ENCODE peak calls at places on chromosomes 1 and 21, in six cellular contexts. F, N, X, J, M and T are unnamed samples. For H3K4me1, the result is how much of the 10 kb centered on the place peaks cover.

GRCh38 chr1:25661043-25661807 is 44.6 kb downstream of the MAN1C1 start:
- DNase-seq in F (no peak), N (no peak), X (no peak), J (no peak), M (no peak), T (no peak)

GRCh38 chr1:214224605-214225354 is 56.2 kb upstream of the SMYD2 start:
- DNase-seq in F (peak), N (no peak), X (no peak), J (no peak), M (no peak), T (peak)

GRCh38 chr1:46202975-46203737 is at the start of gene LURAP1:
- DNase-seq in F (peak), N (peak), X (no peak), J (peak), M (peak), T (peak)

GRCh38 chr21:29265690-29266479 is 32.8 kb upstream of the BACH1 start:
- DNase-seq in F (no peak), N (no peak), X (no peak), J (no peak), M (no peak), T (no peak)

GRCh38 chr1:46616277-46617107 is at the start of gene MOB3C:
- DNase-seq in F (peak), N (peak), X (peak), J (peak), M (peak), T (peak)

GRCh38 chr1:75845576-75845975 is 48.9 kb downstream of the MSH4 start:
- DNase-seq in F (no peak), N (no peak), X (no peak), J (no peak), M (no peak), T (no peak)

GRCh38 chr1:185681034-185681633 is 53.1 kb upstream of the HMCN1 start:
- DNase-seq in F (peak), N (no peak), X (no peak), J (no peak), M (peak), T (no peak)

GRCh38 chr1:12518956-12519707 is 98.9 kb downstream of the DHRS3 start:
- DNase-seq in F (peak), N (no peak), X (no peak), J (no peak), M (peak), T (peak)

GRCh38 chr21:14675774-14676530 is 129.8 kb upstream of the SAMSN1 start:
- DNase-seq in F (no peak), N (no peak), X (no peak), J (no peak), M (no peak), T (no peak)

GRCh38 chr1:221396526-221396925 is 345.4 kb downstream of the DUSP10 start:
- DNase-seq in F (no peak), N (no peak), X (no peak), J (no peak), M (no peak), T (no peak)

GRCh38 chr1:22534951-22535350 is 28.3 kb upstream of the EPHA8 start:
- DNase-seq in F (no peak), N (no peak), X (no peak), J (peak), M (no peak), T (no peak)

GRCh38 chr21:26769613-26770188 is 75.5 kb downstream of the ADAMTS1 start:
- DNase-seq in F (peak), N (no peak), X (no peak), J (no peak), M (peak), T (no peak)

GRCh38 chr1:111988743-111989453 is 570 bp downstream of the KCND3 start:
- DNase-seq in F (no peak), N (no peak), X (no peak), J (no peak), M (no peak), T (peak)

GRCh38 chr1:64898107-64898861 is 68.1 kb downstream of the JAK1 start:
- DNase-seq in F (peak), N (no peak), X (peak), J (peak), M (peak), T (peak)

GRCh38 chr1:174051956-174052355 is 29.8 kb upstream of the RC3H1 start:
- DNase-seq in F (no peak), N (no peak), X (no peak), J (no peak), M (peak), T (peak)

GRCh38 chr1:207941664-207942063 is 30.7 kb upstream of the CD34 start:
- DNase-seq in F (no peak), N (no peak), X (peak), J (no peak), M (peak), T (peak)

GRCh38 chr1:46747683-46748288 is 28.9 kb upstream of the EFCAB14 start:
- DNase-seq in F (peak), N (no peak), X (no peak), J (no peak), M (peak), T (no peak)

GRCh38 chr1:228737613-228738012 is 2.3 kb downstream of the RHOU start:
- DNase-seq in F (no peak), N (no peak), X (no peak), J (no peak), M (no peak), T (no peak)

GRCh38 chr21:34545079-34545884 is 33.3 kb upstream of the KCNE1 start:
- DNase-seq in F (peak), N (no peak), X (peak), J (no peak), M (peak), T (no peak)

GRCh38 chr1:168365719-168366474 is 85.2 kb downstream of the TBX19 start:
- DNase-seq in F (peak), N (no peak), X (no peak), J (no peak), M (no peak), T (no peak)

GRCh38 chr1:111690306-111690617 is 48.9 kb downstream of the INKA2 start:
- DNase-seq in F (peak), N (no peak), X (peak), J (no peak), M (peak), T (no peak)

GRCh38 chr1:15941044-15941840 is 34.7 kb downstream of the ZBTB17 start:
- DNase-seq in F (no peak), N (no peak), X (no peak), J (no peak), M (no peak), T (no peak)

GRCh38 chr21:28311776-28312175 is 680.9 kb downstream of the LTN1 start:
- DNase-seq in F (no peak), N (no peak), X (no peak), J (no peak), M (no peak), T (no peak)

GRCh38 chr1:85128296-85128695 is 72.5 kb downstream of the SYDE2 start:
- DNase-seq in F (no peak), N (no peak), X (no peak), J (no peak), M (no peak), T (no peak)

GRCh38 chr1:2180297-2181245 is 14.0 kb downstream of the FAAP20 start:
- DNase-seq in F (no peak), N (no peak), X (no peak), J (no peak), M (no peak), T (no peak)

GRCh38 chr1:21956720-21957552 is 19.8 kb upstream of the HSPG2 start:
- DNase-seq in F (peak), N (no peak), X (peak), J (peak), M (no peak), T (no peak)

GRCh38 chr21:45253180-45253579 is 34.5 kb downstream of the POFUT2 start:
- DNase-seq in F (no peak), N (peak), X (no peak), J (no peak), M (no peak), T (peak)

GRCh38 chr1:95635820-95636219 is 401.8 kb downstream of the RWDD3 start:
- DNase-seq in F (no peak), N (no peak), X (no peak), J (no peak), M (no peak), T (no peak)

GRCh38 chr1:203465943-203466342 is 9.7 kb upstream of the PRELP start:
- DNase-seq in F (peak), N (no peak), X (peak), J (no peak), M (peak), T (peak)

GRCh38 chr1:159171688-159172501 is 480 bp downstream of the CADM3 start:
- DNase-seq in F (peak), N (peak), X (no peak), J (no peak), M (no peak), T (peak)

GRCh38 chr1:55051621-55052020 is 12.3 kb downstream of the PCSK9 start:
- DNase-seq in F (no peak), N (no peak), X (no peak), J (peak), M (no peak), T (no peak)

GRCh38 chr1:93453911-93454310 is 6.0 kb downstream of the FNBP1L start:
- DNase-seq in F (no peak), N (no peak), X (no peak), J (no peak), M (no peak), T (no peak)

GRCh38 chr21:34700605-34701004 is 31.8 kb downstream of the CLIC6 start:
- DNase-seq in F (no peak), N (no peak), X (no peak), J (no peak), M (no peak), T (no peak)

GRCh38 chr1:19426294-19427086 is 58.8 kb downstream of the CAPZB start:
- DNase-seq in F (no peak), N (no peak), X (no peak), J (no peak), M (no peak), T (no peak)
- H3K27ac ChIP-seq in F (no peak), N (peak), X (peak), J (peak), M (peak), T (peak)

GRCh38 chr1:202046227-202046626 is 35.8 kb downstream of the ELF3 start:
- DNase-seq in F (no peak), N (no peak), X (peak), J (peak), M (no peak), T (no peak)

GRCh38 chr1:202049129-202049528 is 38.7 kb downstream of the ELF3 start:
- DNase-seq in F (peak), N (no peak), X (peak), J (no peak), M (no peak), T (no peak)

GRCh38 chr1:202045699-202046098 is 35.3 kb downstream of the ELF3 start:
- DNase-seq in F (no peak), N (no peak), X (no peak), J (no peak), M (no peak), T (no peak)

GRCh38 chr1:202046748-202047708 is 36.6 kb downstream of the ELF3 start:
- DNase-seq in F (no peak), N (no peak), X (no peak), J (peak), M (no peak), T (no peak)

GRCh38 chr1:202047977-202048376 is 37.6 kb downstream of the ELF3 start:
- DNase-seq in F (no peak), N (no peak), X (no peak), J (no peak), M (no peak), T (no peak)
- H3K4me1 ChIP-seq in F (under half), N (under half), X (under half), J (under half), M (under half), T (under half)

GRCh38 chr1:145978477-145978859 is 14.0 kb downstream of the POLR3GL start:
- DNase-seq in F (no peak), N (no peak), X (no peak), J (no peak), M (no peak), T (no peak)

GRCh38 chr1:145979746-145980435 is 15.4 kb downstream of the POLR3GL start:
- DNase-seq in F (no peak), N (no peak), X (peak), J (no peak), M (no peak), T (peak)

GRCh38 chr1:145977486-145978476 is 13.3 kb downstream of the POLR3GL start:
- DNase-seq in F (peak), N (peak), X (peak), J (peak), M (peak), T (peak)

GRCh38 chr1:145977016-145977415 is 12.5 kb downstream of the POLR3GL start:
- DNase-seq in F (no peak), N (no peak), X (no peak), J (no peak), M (no peak), T (peak)

DNA sequence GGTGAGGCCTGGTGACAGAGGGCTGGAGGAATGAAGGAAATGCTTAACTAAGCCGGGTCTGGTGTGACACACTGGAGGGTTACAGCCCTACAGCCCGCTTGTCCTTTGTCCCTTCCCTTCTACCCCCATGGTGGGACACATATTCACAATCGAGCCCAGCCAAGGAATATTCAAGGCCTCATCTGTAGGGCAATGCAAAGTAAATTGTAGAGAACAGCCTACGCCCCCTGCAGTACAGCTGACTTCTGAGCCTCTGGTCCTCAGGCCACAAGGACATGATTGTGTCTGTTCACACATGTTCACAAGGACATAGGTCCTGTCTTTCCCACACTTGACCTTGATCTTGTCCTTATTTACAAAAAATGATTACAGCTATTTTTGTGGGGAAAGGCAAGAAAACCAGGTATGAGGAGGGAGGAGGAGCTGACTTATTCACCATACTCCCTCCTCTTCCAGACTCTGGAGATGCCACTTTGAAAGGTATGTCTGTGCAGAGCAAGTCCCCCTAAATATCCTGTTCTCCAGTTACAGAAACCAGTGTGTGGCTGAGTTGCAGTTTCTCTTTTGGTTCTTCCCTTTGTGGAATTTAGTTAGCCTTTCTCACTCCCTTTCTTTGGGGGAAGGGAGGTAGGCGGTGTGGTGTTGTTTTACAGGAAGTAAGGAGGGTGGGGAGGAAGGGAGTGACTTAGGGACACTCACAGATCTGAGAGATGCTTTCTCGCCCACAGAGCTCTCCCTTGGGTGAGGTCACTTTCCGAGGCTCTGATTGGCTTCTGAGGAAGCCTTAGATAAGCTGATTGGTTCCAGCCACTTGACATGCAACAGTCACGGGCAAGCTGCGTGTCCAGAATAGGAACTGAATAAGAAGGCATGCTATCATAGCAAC is 14.6 kb downstream of the POLR3GL start:
- DNase-seq in F (peak), N (peak), X (peak), J (peak), M (peak), T (peak)
- TF ChIP-seq CTCF in F (peak), N (peak), X (no peak), J (peak), M (peak), T (peak)

GRCh38 chr1:29004288-29004687 is 89.9 kb downstream of the EPB41 start:
- DNase-seq in F (no peak), N (no peak), X (no peak), J (no peak), M (no peak), T (no peak)
- H3K27ac ChIP-seq in F (no peak), N (no peak), X (no peak), J (no peak), M (no peak), T (no peak)

GRCh38 chr1:204651843-204652421 is 33.6 kb downstream of the LRRN2 start:
- DNase-seq in F (no peak), N (no peak), X (no peak), J (no peak), M (no peak), T (no peak)

GRCh38 chr1:204650911-204651570 is 34.5 kb downstream of the LRRN2 start:
- DNase-seq in F (no peak), N (no peak), X (no peak), J (no peak), M (no peak), T (no peak)

GRCh38 chr1:204649756-204650155 is 35.8 kb downstream of the LRRN2 start:
- DNase-seq in F (no peak), N (no peak), X (no peak), J (no peak), M (no peak), T (no peak)

GRCh38 chr1:204653590-204654340 is 31.8 kb downstream of the LRRN2 start:
- DNase-seq in F (no peak), N (no peak), X (no peak), J (no peak), M (no peak), T (no peak)

GRCh38 chr1:204652556-204652955 is 33.0 kb downstream of the LRRN2 start:
- DNase-seq in F (no peak), N (no peak), X (no peak), J (no peak), M (no peak), T (no peak)
- H3K4me1 ChIP-seq in F (under half), N (under half), X (under half), J (under half), M (under half), T (under half)

GRCh38 chr1:119314001-119314796 is 54.4 kb upstream of the HAO2 start:
- DNase-seq in F (no peak), N (no peak), X (no peak), J (no peak), M (no peak), T (no peak)

GRCh38 chr1:119318466-119319309 is 49.9 kb upstream of the HAO2 start:
- DNase-seq in F (no peak), N (no peak), X (no peak), J (no peak), M (no peak), T (no peak)

GRCh38 chr1:119320100-119320499 is 48.5 kb upstream of the HAO2 start:
- DNase-seq in F (no peak), N (no peak), X (no peak), J (no peak), M (no peak), T (no peak)

GRCh38 chr1:119321661-119322419 is 46.7 kb upstream of the HAO2 start:
- DNase-seq in F (no peak), N (no peak), X (no peak), J (no peak), M (no peak), T (no peak)

GRCh38 chr1:119316870-119317416 is 51.6 kb upstream of the HAO2 start:
- DNase-seq in F (no peak), N (no peak), X (no peak), J (no peak), M (no peak), T (no peak)
- TF ChIP-seq CTCF in F (no peak), N (no peak), X (no peak), J (no peak), M (no peak), T (no peak)

DNA sequence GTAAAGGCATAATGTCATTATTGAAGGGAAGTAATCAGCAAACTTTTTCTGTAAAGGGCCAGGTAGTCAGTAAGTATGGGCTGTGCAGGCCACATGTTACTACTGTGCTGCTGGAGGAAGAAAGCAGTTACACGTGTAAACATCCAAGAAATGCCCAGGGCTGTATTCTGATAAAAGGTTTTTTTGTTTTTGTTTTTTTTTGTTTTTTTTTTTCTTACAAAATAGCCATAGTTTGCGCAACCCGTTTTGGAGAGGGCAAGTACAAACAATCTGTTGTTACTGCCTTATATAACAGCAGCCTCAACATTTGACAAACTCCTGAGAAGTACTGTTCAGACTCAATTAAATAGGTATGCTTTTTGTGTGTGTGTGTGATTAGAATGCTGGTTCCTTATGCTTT is 26.7 kb upstream of the MTMR11 start:
- DNase-seq in F (no peak), N (no peak), X (no peak), J (no peak), M (no peak), T (no peak)
- H3K27ac ChIP-seq in F (peak), N (peak), X (peak), J (no peak), M (peak), T (peak)

GRCh38 chr1:43306688-43307457 is 6.1 kb downstream of the TIE1 start:
- DNase-seq in F (no peak), N (peak), X (peak), J (peak), M (no peak), T (no peak)

GRCh38 chr1:43305461-43305860 is 4.7 kb downstream of the TIE1 start:
- DNase-seq in F (no peak), N (peak), X (no peak), J (peak), M (no peak), T (no peak)

GRCh38 chr1:43304771-43305300 is 4.1 kb downstream of the TIE1 start:
- DNase-seq in F (no peak), N (peak), X (no peak), J (peak), M (no peak), T (no peak)

GRCh38 chr1:43307458-43308158 is 6.8 kb downstream of the TIE1 start:
- DNase-seq in F (no peak), N (peak), X (peak), J (peak), M (no peak), T (no peak)

GRCh38 chr1:43305926-43306687 is 5.3 kb downstream of the TIE1 start:
- DNase-seq in F (no peak), N (peak), X (peak), J (no peak), M (no peak), T (no peak)
- H3K4me1 ChIP-seq in F (under half), N (under half), X (under half), J (under half), M (under half), T (under half)

GRCh38 chr1:104648269-104648691 is 898.6 kb downstream of the AMY1C start:
- DNase-seq in F (peak), N (no peak), X (no peak), J (no peak), M (no peak), T (no peak)
- TF ChIP-seq CTCF in F (no peak), N (no peak), X (no peak), J (peak), M (no peak), T (peak)